ENCODE peak calls at places on chromosomes 2 and 18, in seven cellular contexts. C is kidney; K is dorsolateral prefrontal cortex; T is non-pigmented ciliary epithelial cell; S is activated T-helper 1 cell treated with Interleukin-2 at 50 U/mL for 16 hours; L is substantia nigra; X is stimulated activated CD8-positive, alpha-beta memory T cell treated with anti-CD3 and anti-CD28 coated beads, Interleukin-12 subunit alpha, Interleukin-12 subunit beta, amount 100 ng/mL, for 4 hours. N is an unnamed sample.

GRCh38 chr2:172100080-172101007 is 2.4 kb downstream of the DLX2 start:
- DNase-seq in T (no peak), C (peak), S (no peak), L (no peak), K (no peak), X (no peak), N (no peak)

GRCh38 chr2:234446404-234447076 is 50.3 kb downstream of the ARL4C start:
- DNase-seq in C (peak), S (peak), T (no peak), L (peak), X (peak), K (no peak), N (no peak)

GRCh38 chr2:195613922-195614321 is 43.1 kb upstream of the SLC39A10 start:
- DNase-seq in S (no peak), T (peak), L (no peak), K (no peak), C (no peak), X (no peak), N (no peak)

GRCh38 chr2:42931818-42932195 is 139.4 kb upstream of the HAAO start:
- DNase-seq in X (no peak), S (no peak), L (no peak), C (no peak), T (no peak), K (no peak), N (peak)

GRCh38 chr2:43078781-43079755 is 147.3 kb downstream of the ZFP36L2 start:
- DNase-seq in X (no peak), K (no peak), S (no peak), C (peak), T (no peak), L (no peak), N (no peak)

GRCh38 chr18:63307555-63308200 is 11.9 kb downstream of the BCL2 start:
- DNase-seq in X (no peak), L (no peak), T (no peak), C (no peak), S (no peak), K (no peak), N (peak)

GRCh38 chr18:10320848-10321247 is 133.6 kb upstream of the APCDD1 start:
- DNase-seq in L (no peak), X (no peak), K (no peak), C (no peak), T (peak), S (no peak), N (no peak)

GRCh38 chr2:43032894-43033270 is 193.5 kb downstream of the ZFP36L2 start:
- DNase-seq in X (no peak), C (no peak), L (no peak), T (no peak), K (peak), S (no peak), N (no peak)

GRCh38 chr2:117126656-117127055 is 687.8 kb upstream of the DDX18 start:
- DNase-seq in C (no peak), X (no peak), K (no peak), T (no peak), S (no peak), L (no peak), N (no peak)

GRCh38 chr2:222751821-222752719 is 80.6 kb downstream of the MOGAT1 start:
- DNase-seq in L (no peak), K (no peak), T (no peak), X (no peak), S (no peak), C (no peak), N (no peak)

GRCh38 chr18:34583895-34584294 is 126.2 kb upstream of the DTNA start:
- DNase-seq in K (no peak), X (no peak), T (no peak), C (no peak), L (no peak), S (no peak), N (no peak)

GRCh38 chr2:205776139-205776538 is 93.8 kb downstream of the NRP2 start:
- DNase-seq in C (peak), L (no peak), S (no peak), T (no peak), X (no peak), K (peak), N (no peak)

GRCh38 chr2:16756831-16757644 is 91.4 kb upstream of the CYRIA start:
- DNase-seq in X (peak), K (peak), T (no peak), C (peak), S (peak), L (peak), N (peak)

GRCh38 chr18:40222736-40223135 is 1732.3 kb upstream of the PIK3C3 start:
- DNase-seq in K (no peak), C (no peak), S (no peak), L (no peak), X (no peak), T (no peak), N (no peak)

GRCh38 chr2:150271952-150272351 is 215.5 kb downstream of the RND3 start:
- DNase-seq in T (peak), S (no peak), X (no peak), C (no peak), K (no peak), L (no peak), N (no peak)

N was measured in NCI-H524 treated with DMSO at 0.1 percent for 48 hours.